ENCODE peak calls at places on chromosomes 12 and 14, in five cellular contexts. One of them, this sample, is unnamed.

GRCh38 chr14:22646570-22647254 is 2.6 kb upstream of the OR6J1 start:
- DNase-seq in tibial artery: no peak
- DNase-seq in choroid plexus epithelial cell: peak; percentile 87
- DNase-seq in body of pancreas: no peak
- DNase-seq in ascending aorta: no peak
- DNase-seq in this sample: peak; percentile 84

GRCh38 chr12:120625557-120626419 is 14.6 kb upstream of the CABP1 start:
- DNase-seq in tibial artery: no peak
- DNase-seq in choroid plexus epithelial cell: no peak
- DNase-seq in body of pancreas: no peak
- DNase-seq in ascending aorta: no peak
- DNase-seq in this sample: no peak

GRCh38 chr12:12622418-12622817 is 10.7 kb downstream of the CREBL2 start:
- DNase-seq in tibial artery: no peak
- DNase-seq in choroid plexus epithelial cell: no peak
- DNase-seq in body of pancreas: no peak
- DNase-seq in ascending aorta: no peak
- DNase-seq in this sample: no peak

GRCh38 chr12:50394469-50395029 is 1.9 kb downstream of the FAM186A start:
- DNase-seq in tibial artery: no peak
- DNase-seq in choroid plexus epithelial cell: no peak
- DNase-seq in body of pancreas: no peak
- DNase-seq in ascending aorta: peak; percentile 13
- DNase-seq in this sample: no peak

GRCh38 chr12:132827763-132828703 is 636 bp downstream of the GOLGA3 start:
- DNase-seq in tibial artery: no peak
- DNase-seq in choroid plexus epithelial cell: peak; percentile 79
- DNase-seq in body of pancreas: peak; percentile 39
- DNase-seq in ascending aorta: no peak
- DNase-seq in this sample: peak; percentile 80

GRCh38 chr12:115963030-115963480 is 314.4 kb downstream of the MED13L start:
- DNase-seq in tibial artery: no peak
- DNase-seq in choroid plexus epithelial cell: peak; percentile 74
- DNase-seq in body of pancreas: no peak
- DNase-seq in ascending aorta: no peak
- DNase-seq in this sample: peak; percentile 74

GRCh38 chr12:49920241-49920914 is 16.7 kb upstream of the FAIM2 start:
- DNase-seq in tibial artery: no peak
- DNase-seq in choroid plexus epithelial cell: peak; percentile 65
- DNase-seq in body of pancreas: peak; percentile 8
- DNase-seq in ascending aorta: peak; percentile 63
- DNase-seq in this sample: no peak

GRCh38 chr12:95653761-95654546 is 102.7 kb upstream of the USP44 start:
- DNase-seq in tibial artery: no peak
- DNase-seq in choroid plexus epithelial cell: peak; percentile 90
- DNase-seq in body of pancreas: peak; percentile 41
- DNase-seq in ascending aorta: peak; percentile 76
- DNase-seq in this sample: peak; percentile 54

GRCh38 chr14:52086755-52087154 is 17.9 kb upstream of the NID2 start:
- DNase-seq in tibial artery: no peak
- DNase-seq in choroid plexus epithelial cell: peak; percentile 86
- DNase-seq in body of pancreas: no peak
- DNase-seq in ascending aorta: no peak
- DNase-seq in this sample: no peak

GRCh38 chr12:60335765-60336164 is 739.9 kb downstream of the SLC16A7 start:
- DNase-seq in tibial artery: no peak
- DNase-seq in choroid plexus epithelial cell: peak; percentile 77
- DNase-seq in body of pancreas: no peak
- DNase-seq in ascending aorta: no peak
- DNase-seq in this sample: peak; percentile 50

GRCh38 chr12:121949643-121950397 is 31.4 kb downstream of the CFAP251 start:
- DNase-seq in tibial artery: no peak
- DNase-seq in choroid plexus epithelial cell: peak; percentile 96
- DNase-seq in body of pancreas: no peak
- DNase-seq in ascending aorta: no peak
- DNase-seq in this sample: peak; percentile 87

GRCh38 chr12:32047357-32047828 is 59.3 kb upstream of the BICD1 start:
- DNase-seq in tibial artery: no peak
- DNase-seq in choroid plexus epithelial cell: no peak
- DNase-seq in body of pancreas: no peak
- DNase-seq in ascending aorta: no peak
- DNase-seq in this sample: no peak

GRCh38 chr14:34623506-34623905 is 6.4 kb downstream of the SNX6 start:
- DNase-seq in tibial artery: no peak
- DNase-seq in choroid plexus epithelial cell: peak; percentile 25
- DNase-seq in body of pancreas: no peak
- DNase-seq in ascending aorta: no peak
- DNase-seq in this sample: no peak

GRCh38 chr14:53148612-53149202 is 4.4 kb downstream of the DDHD1 start:
- DNase-seq in tibial artery: no peak
- DNase-seq in choroid plexus epithelial cell: no peak
- DNase-seq in body of pancreas: no peak
- DNase-seq in ascending aorta: no peak
- DNase-seq in this sample: no peak

GRCh38 chr14:51774209-51774608 is 86.2 kb upstream of the GNG2 start:
- DNase-seq in tibial artery: no peak
- DNase-seq in choroid plexus epithelial cell: no peak
- DNase-seq in body of pancreas: no peak
- DNase-seq in ascending aorta: no peak
- DNase-seq in this sample: no peak

GRCh38 chr14:39097159-39097558 is 5.9 kb downstream of the SEC23A start:
- DNase-seq in tibial artery: no peak
- DNase-seq in choroid plexus epithelial cell: peak; percentile 75
- DNase-seq in body of pancreas: no peak
- DNase-seq in ascending aorta: no peak
- DNase-seq in this sample: no peak

GRCh38 chr12:70733385-70733784 is 96.2 kb upstream of the PTPRB start:
- DNase-seq in tibial artery: no peak
- DNase-seq in choroid plexus epithelial cell: peak; percentile 88
- DNase-seq in body of pancreas: no peak
- DNase-seq in ascending aorta: no peak
- DNase-seq in this sample: peak; percentile 73

GRCh38 chr12:87809916-87810315 is 219.3 kb downstream of the C12orf50 start:
- DNase-seq in tibial artery: no peak
- DNase-seq in choroid plexus epithelial cell: peak; percentile 82
- DNase-seq in body of pancreas: no peak
- DNase-seq in ascending aorta: no peak
- DNase-seq in this sample: peak; percentile 73

GRCh38 chr14:39781466-39781865 is 349.2 kb upstream of the FBXO33 start:
- DNase-seq in tibial artery: no peak
- DNase-seq in choroid plexus epithelial cell: no peak
- DNase-seq in body of pancreas: no peak
- DNase-seq in ascending aorta: no peak
- DNase-seq in this sample: no peak

GRCh38 chr12:55955800-55956508 is 9.9 kb downstream of the PMEL start:
- DNase-seq in tibial artery: no peak
- DNase-seq in choroid plexus epithelial cell: peak; percentile 36
- DNase-seq in body of pancreas: peak; percentile 52
- DNase-seq in ascending aorta: no peak
- DNase-seq in this sample: peak; percentile 46

GRCh38 chr12:112419269-112420133 is 754 bp downstream of the PTPN11 start:
- DNase-seq in tibial artery: peak; percentile 88
- DNase-seq in choroid plexus epithelial cell: peak; percentile 88
- DNase-seq in body of pancreas: peak; percentile 81
- DNase-seq in ascending aorta: peak; percentile 90
- DNase-seq in this sample: peak; percentile 75

GRCh38 chr14:24241829-24242443 is 487 bp downstream of the TINF2 start:
- DNase-seq in tibial artery: peak; percentile 73
- DNase-seq in choroid plexus epithelial cell: peak; percentile 94
- DNase-seq in body of pancreas: peak; percentile 96
- DNase-seq in ascending aorta: peak; percentile 94
- DNase-seq in this sample: peak; percentile 95

GRCh38 chr12:123660328-123660727 is 10.6 kb upstream of the TCTN2 start:
- DNase-seq in tibial artery: no peak
- DNase-seq in choroid plexus epithelial cell: peak; percentile 91
- DNase-seq in body of pancreas: no peak
- DNase-seq in ascending aorta: no peak
- DNase-seq in this sample: peak; percentile 49

GRCh38 chr12:12115531-12115930 is 44.8 kb downstream of the BCL2L14 start:
- DNase-seq in tibial artery: no peak
- DNase-seq in choroid plexus epithelial cell: no peak
- DNase-seq in body of pancreas: no peak
- DNase-seq in ascending aorta: no peak
- DNase-seq in this sample: no peak

GRCh38 chr14:34794217-34794616 is 79.8 kb upstream of the CFL2 start:
- DNase-seq in tibial artery: no peak
- DNase-seq in choroid plexus epithelial cell: peak; percentile 36
- DNase-seq in body of pancreas: no peak
- DNase-seq in ascending aorta: no peak
- DNase-seq in this sample: no peak

GRCh38 chr14:61475316-61475715 is 153.9 kb downstream of the PRKCH start:
- DNase-seq in tibial artery: no peak
- DNase-seq in choroid plexus epithelial cell: peak; percentile 93
- DNase-seq in body of pancreas: no peak
- DNase-seq in ascending aorta: no peak
- DNase-seq in this sample: peak; percentile 80

GRCh38 chr14:36556811-36557433 is 25.5 kb downstream of the NKX2-8 start:
- DNase-seq in tibial artery: no peak
- DNase-seq in choroid plexus epithelial cell: peak; percentile 38
- DNase-seq in body of pancreas: no peak
- DNase-seq in ascending aorta: no peak
- DNase-seq in this sample: peak; percentile 15

GRCh38 chr14:100543471-100544455 is 43.5 kb downstream of the BEGAIN start:
- DNase-seq in tibial artery: no peak
- DNase-seq in choroid plexus epithelial cell: no peak
- DNase-seq in body of pancreas: no peak
- DNase-seq in ascending aorta: no peak
- DNase-seq in this sample: no peak

GRCh38 chr12:46480724-46481123 is 108.2 kb upstream of the SLC38A2 start:
- DNase-seq in tibial artery: no peak
- DNase-seq in choroid plexus epithelial cell: no peak
- DNase-seq in body of pancreas: no peak
- DNase-seq in ascending aorta: no peak
- DNase-seq in this sample: no peak

GRCh38 chr12:5258498-5258897 is 173.4 kb upstream of the NTF3 start:
- DNase-seq in tibial artery: peak; percentile 69
- DNase-seq in choroid plexus epithelial cell: no peak
- DNase-seq in body of pancreas: no peak
- DNase-seq in ascending aorta: peak; percentile 72
- DNase-seq in this sample: peak; percentile 32

GRCh38 chr12:94250130-94250529 is 101.8 kb downstream of the PLXNC1 start:
- DNase-seq in tibial artery: no peak
- DNase-seq in choroid plexus epithelial cell: no peak
- DNase-seq in body of pancreas: no peak
- DNase-seq in ascending aorta: no peak
- DNase-seq in this sample: no peak

GRCh38 chr14:94025720-94026119 is 420 bp upstream of the OTUB2 start:
- DNase-seq in tibial artery: no peak
- DNase-seq in choroid plexus epithelial cell: no peak
- DNase-seq in body of pancreas: no peak
- DNase-seq in ascending aorta: no peak
- DNase-seq in this sample: no peak
- H3K4me3 ChIP-seq in tibial artery: peak overlapping the region; percentile 55
- H3K4me3 ChIP-seq in choroid plexus epithelial cell: no peak overlapping the region
- H3K4me3 ChIP-seq in body of pancreas: no peak overlapping the region
- H3K4me3 ChIP-seq in ascending aorta: peak overlapping the region; percentile 89
- H3K4me3 ChIP-seq in this sample: peak overlapping the region; percentile 48

GRCh38 chr12:100651694-100652093 is 78.2 kb downstream of the GAS2L3 start:
- DNase-seq in tibial artery: no peak
- DNase-seq in choroid plexus epithelial cell: no peak
- DNase-seq in body of pancreas: no peak
- DNase-seq in ascending aorta: no peak
- DNase-seq in this sample: no peak
- TF ChIP-seq CTCF in tibial artery: no peak
- TF ChIP-seq CTCF in choroid plexus epithelial cell: no peak
- TF ChIP-seq CTCF in body of pancreas: no peak
- TF ChIP-seq CTCF in ascending aorta: no peak
- TF ChIP-seq CTCF in this sample: no peak

GRCh38 chr14:66036598-66036997 is 449.6 kb upstream of the CCDC196 start:
- DNase-seq in tibial artery: no peak
- DNase-seq in choroid plexus epithelial cell: no peak
- DNase-seq in body of pancreas: no peak
- DNase-seq in ascending aorta: no peak
- DNase-seq in this sample: no peak

GRCh38 chr14:66037361-66037760 is 448.8 kb upstream of the CCDC196 start:
- DNase-seq in tibial artery: no peak
- DNase-seq in choroid plexus epithelial cell: no peak
- DNase-seq in body of pancreas: no peak
- DNase-seq in ascending aorta: no peak
- DNase-seq in this sample: no peak

GRCh38 chr14:66038214-66038977 is 447.8 kb upstream of the CCDC196 start:
- DNase-seq in tibial artery: no peak
- DNase-seq in choroid plexus epithelial cell: peak; percentile 52
- DNase-seq in body of pancreas: no peak
- DNase-seq in ascending aorta: peak; percentile 63
- DNase-seq in this sample: no peak

DNA sequence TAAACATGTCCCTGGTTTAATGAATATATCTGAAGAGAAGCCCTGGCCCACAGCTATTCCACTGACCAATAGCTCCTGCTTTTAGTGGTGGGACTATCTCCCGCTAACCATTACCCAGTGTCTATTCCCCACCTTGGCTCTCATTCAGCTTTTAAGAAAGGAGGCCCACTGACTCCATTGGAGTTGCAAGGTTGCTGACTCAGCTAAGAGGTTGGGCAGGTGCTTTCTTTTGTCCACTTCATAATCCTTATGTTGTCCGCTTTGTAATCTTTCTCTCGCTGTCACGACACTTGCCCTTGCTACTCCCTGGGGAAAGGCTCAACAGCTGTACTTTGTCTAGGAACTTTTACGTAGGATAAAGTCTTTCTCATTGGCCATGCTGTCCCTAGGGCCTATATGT is 453.4 kb upstream of the CCDC196 start:
- DNase-seq in tibial artery: no peak
- DNase-seq in choroid plexus epithelial cell: no peak
- DNase-seq in body of pancreas: no peak
- DNase-seq in ascending aorta: no peak
- DNase-seq in this sample: no peak
- H3K4me3 ChIP-seq in tibial artery: no peak overlapping the region
- H3K4me3 ChIP-seq in choroid plexus epithelial cell: no peak overlapping the region
- H3K4me3 ChIP-seq in body of pancreas: no peak overlapping the region
- H3K4me3 ChIP-seq in ascending aorta: no peak overlapping the region
- H3K4me3 ChIP-seq in this sample: no peak overlapping the region

DNA sequence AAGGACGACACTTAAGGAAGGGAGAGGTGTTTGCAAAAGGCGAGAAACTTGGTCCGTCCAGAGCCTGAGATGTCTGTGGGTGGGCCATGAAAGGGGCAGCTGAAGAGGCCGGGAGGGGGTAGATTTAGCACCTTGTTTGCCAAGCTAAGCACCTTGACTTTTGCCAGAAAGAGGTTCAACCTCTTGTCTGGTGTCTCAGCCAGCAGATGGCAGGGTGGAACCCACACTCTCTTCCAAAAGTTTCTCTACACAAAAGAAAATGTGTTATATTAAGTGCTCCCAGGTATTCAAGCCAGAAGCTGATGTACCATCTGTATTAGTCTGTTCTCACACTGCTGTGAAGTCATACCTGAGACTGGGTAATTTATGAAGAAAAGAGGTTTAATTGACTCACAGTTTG is 69.9 kb downstream of the SUDS3 start:
- DNase-seq in tibial artery: no peak
- DNase-seq in choroid plexus epithelial cell: no peak
- DNase-seq in body of pancreas: no peak
- DNase-seq in ascending aorta: no peak
- DNase-seq in this sample: no peak
- TF ChIP-seq CTCF in tibial artery: no peak
- TF ChIP-seq CTCF in choroid plexus epithelial cell: no peak
- TF ChIP-seq CTCF in body of pancreas: no peak
- TF ChIP-seq CTCF in ascending aorta: no peak
- TF ChIP-seq CTCF in this sample: no peak

This sample was measured in astrocyte of the spinal cord.